ENCODE peak calls at places on chromosomes 16 and 17, in four cellular contexts. A is T-cell; M is CD4-positive, alpha-beta T cell; I is Daoy. W is an unnamed sample.

GRCh38 chr16:67104061-67104460 is 5.7 kb upstream of the PHAF1 start:
- DNase-seq in A (no peak), M (no peak), I (peak), W (no peak)

GRCh38 chr16:29911676-29912010 is 11.4 kb downstream of the ASPHD1 start:
- DNase-seq in A (no peak), M (no peak), I (no peak), W (no peak)

GRCh38 chr17:35679007-35679682 is 52.3 kb upstream of the RASL10B start:
- DNase-seq in A (no peak), M (no peak), I (no peak), W (no peak)

GRCh38 chr17:9221231-9222180 is 200.2 kb downstream of the NTN1 start:
- DNase-seq in A (no peak), M (no peak), I (no peak), W (no peak)

GRCh38 chr16:24255446-24256352 is at the start of gene CACNG3:
- DNase-seq in A (peak), M (peak), I (peak), W (no peak)

GRCh38 chr17:32285770-32286517 is 20.3 kb downstream of the RHBDL3 start:
- DNase-seq in A (no peak), M (no peak), I (no peak), W (no peak)

GRCh38 chr17:47696717-47697642 is 3.0 kb downstream of the TBKBP1 start:
- DNase-seq in A (no peak), M (no peak), I (no peak), W (no peak)

GRCh38 chr17:29674270-29674669 is 51.6 kb upstream of the CORO6 start:
- DNase-seq in A (no peak), M (no peak), I (no peak), W (no peak)

GRCh38 chr16:2337431-2338296 is 2.9 kb downstream of the ABCA3 start:
- DNase-seq in A (no peak), M (no peak), I (peak), W (no peak)

GRCh38 chr17:3049705-3050295 is 13.6 kb downstream of the OR1D5 start:
- DNase-seq in A (no peak), M (no peak), I (peak), W (no peak)

GRCh38 chr17:2214887-2215615 is 88.5 kb downstream of the SMG6 start:
- DNase-seq in A (no peak), M (no peak), I (peak), W (no peak)

GRCh38 chr17:46949291-46950174 is 26.6 kb downstream of the GOSR2 start:
- DNase-seq in A (no peak), M (no peak), I (peak), W (no peak)

GRCh38 chr17:75571197-75571884 is 16.3 kb upstream of the MYO15B start:
- DNase-seq in A (no peak), M (no peak), I (peak), W (no peak)

GRCh38 chr16:22296225-22297113 is 740 bp upstream of the POLR3E start:
- DNase-seq in A (no peak), M (no peak), I (no peak), W (no peak)

GRCh38 chr16:84044108-84044488 is 1.5 kb upstream of the SLC38A8 start:
- DNase-seq in A (no peak), M (no peak), I (peak), W (no peak)

GRCh38 chr16:2465653-2466415 is 5.3 kb upstream of the NTN3 start:
- DNase-seq in A (no peak), M (no peak), I (no peak), W (no peak)

GRCh38 chr17:5745091-5745820 is 160.9 kb upstream of the NLRP1 start:
- DNase-seq in A (no peak), M (no peak), I (no peak), W (peak)

GRCh38 chr17:58183514-58183913 is 9.0 kb upstream of the EPX start:
- DNase-seq in A (no peak), M (no peak), I (no peak), W (no peak)

GRCh38 chr16:58393138-58393504 is 850 bp downstream of the GINS3 start:
- DNase-seq in A (no peak), M (no peak), I (peak), W (no peak)

GRCh38 chr17:44543213-44543904 is 13.9 kb upstream of the FZD2 start:
- DNase-seq in A (no peak), M (no peak), I (peak), W (no peak)

GRCh38 chr16:22255335-22255734 is 41.9 kb upstream of the POLR3E start:
- DNase-seq in A (no peak), M (no peak), I (no peak), W (no peak)

GRCh38 chr17:61822326-61823285 is 40.7 kb downstream of the BRIP1 start:
- DNase-seq in A (no peak), M (no peak), I (no peak), W (no peak)

GRCh38 chr16:85448557-85449194 is 164.4 kb upstream of the GSE1 start:
- DNase-seq in A (peak), M (peak), I (no peak), W (peak)

GRCh38 chr16:57534881-57535658 is 1.3 kb downstream of the CCDC102A start:
- DNase-seq in A (no peak), M (no peak), I (no peak), W (no peak)

GRCh38 chr16:86578056-86578455 is 293 bp upstream of the FOXL1 start:
- DNase-seq in A (no peak), M (no peak), I (peak), W (no peak)

GRCh38 chr17:6608321-6608720 is 32.2 kb downstream of the KIAA0753 start:
- DNase-seq in A (no peak), M (no peak), I (peak), W (no peak)

GRCh38 chr17:44221072-44221861 is 1.8 kb upstream of the UBTF start:
- DNase-seq in A (peak), M (peak), I (peak), W (peak)

GRCh38 chr17:71740866-71741265 is 380.0 kb upstream of the SOX9 start:
- DNase-seq in A (no peak), M (no peak), I (no peak), W (no peak)

GRCh38 chr16:349211-349610 is 3.3 kb downstream of the AXIN1 start:
- DNase-seq in A (no peak), M (no peak), I (no peak), W (no peak)

GRCh38 chr17:51435641-51436091 is 175.3 kb downstream of the UTP18 start:
- DNase-seq in A (no peak), M (peak), I (peak), W (peak)

GRCh38 chr17:8056976-8057625 is 18.2 kb downstream of the ALOX15B start:
- DNase-seq in A (no peak), M (no peak), I (no peak), W (no peak)

GRCh38 chr17:10435096-10435495 is 13.3 kb upstream of the MYH8 start:
- DNase-seq in A (no peak), M (no peak), I (peak), W (no peak)

GRCh38 chr17:78925662-78926555 is 722 bp upstream of the TIMP2 start:
- DNase-seq in A (no peak), M (no peak), I (peak), W (no peak)

GRCh38 chr17:63439682-63440081 is 6.4 kb downstream of the CYB561 start:
- DNase-seq in A (no peak), M (no peak), I (peak), W (no peak)

GRCh38 chr16:29806641-29807425 is 504 bp downstream of the MAZ start:
- DNase-seq in A (no peak), M (peak), I (peak), W (peak)

GRCh38 chr17:50805486-50805885 is 29.9 kb upstream of the WFIKKN2 start:
- DNase-seq in A (no peak), M (no peak), I (no peak), W (no peak)

W was measured in NCI-H748 treated with DMSO at 0.1 percent for 48 hours.